ENCODE peak calls at places on chromosome 10, in nine cellular contexts. One of them, this sample, is unnamed.

GRCh38 chr10:18359839-18360238 is 219.6 kb downstream of the CACNB2 start:
- DNase-seq in adrenal gland: no peak
- DNase-seq in iris pigment epithelial cell: no peak
- DNase-seq in AG08395: no peak
- DNase-seq in amniotic stem cell: no peak
- DNase-seq in EH: no peak
- DNase-seq in left ventricle myocardium superior: no peak
- DNase-seq in endothelial cell: no peak
- DNase-seq in OCI-LY7: no peak
- DNase-seq in this sample: no peak

GRCh38 chr10:79221110-79222051 is 125.9 kb upstream of the PPIF start:
- DNase-seq in AG08395: peak
- DNase-seq in iris pigment epithelial cell: peak
- DNase-seq in OCI-LY7: no peak
- DNase-seq in endothelial cell: no peak
- DNase-seq in left ventricle myocardium superior: peak
- DNase-seq in adrenal gland: peak
- DNase-seq in amniotic stem cell: no peak
- DNase-seq in EH: no peak
- DNase-seq in this sample: peak

GRCh38 chr10:22325272-22325947 is 4.5 kb downstream of the BMI1 start:
- DNase-seq in endothelial cell: peak
- DNase-seq in EH: peak
- DNase-seq in adrenal gland: peak
- DNase-seq in AG08395: peak
- DNase-seq in amniotic stem cell: peak
- DNase-seq in left ventricle myocardium superior: peak
- DNase-seq in OCI-LY7: peak
- DNase-seq in iris pigment epithelial cell: peak
- DNase-seq in this sample: peak

GRCh38 chr10:87603196-87603595 is 56.5 kb upstream of the PAPSS2 start:
- DNase-seq in adrenal gland: peak
- DNase-seq in endothelial cell: no peak
- DNase-seq in OCI-LY7: no peak
- DNase-seq in EH: no peak
- DNase-seq in iris pigment epithelial cell: no peak
- DNase-seq in left ventricle myocardium superior: no peak
- DNase-seq in AG08395: no peak
- DNase-seq in amniotic stem cell: no peak
- DNase-seq in this sample: no peak

GRCh38 chr10:4941540-4942330 is 21.5 kb upstream of the AKR1C1 start:
- DNase-seq in adrenal gland: no peak
- DNase-seq in endothelial cell: no peak
- DNase-seq in AG08395: no peak
- DNase-seq in amniotic stem cell: no peak
- DNase-seq in OCI-LY7: no peak
- DNase-seq in EH: peak
- DNase-seq in left ventricle myocardium superior: no peak
- DNase-seq in iris pigment epithelial cell: peak
- DNase-seq in this sample: no peak

GRCh38 chr10:76337641-76338040 is 906.2 kb downstream of the LRMDA start:
- DNase-seq in amniotic stem cell: no peak
- DNase-seq in adrenal gland: no peak
- DNase-seq in endothelial cell: no peak
- DNase-seq in EH: peak
- DNase-seq in OCI-LY7: no peak
- DNase-seq in iris pigment epithelial cell: peak
- DNase-seq in AG08395: no peak
- DNase-seq in left ventricle myocardium superior: no peak
- DNase-seq in this sample: no peak

GRCh38 chr10:18607503-18607902 is 43.9 kb downstream of the NSUN6 start:
- DNase-seq in endothelial cell: no peak
- DNase-seq in left ventricle myocardium superior: no peak
- DNase-seq in AG08395: peak
- DNase-seq in iris pigment epithelial cell: peak
- DNase-seq in OCI-LY7: peak
- DNase-seq in amniotic stem cell: peak
- DNase-seq in adrenal gland: peak
- DNase-seq in EH: peak
- DNase-seq in this sample: peak

GRCh38 chr10:103441611-103442010 is 10.6 kb downstream of the CALHM2 start:
- DNase-seq in adrenal gland: no peak
- DNase-seq in left ventricle myocardium superior: no peak
- DNase-seq in OCI-LY7: no peak
- DNase-seq in amniotic stem cell: no peak
- DNase-seq in AG08395: no peak
- DNase-seq in iris pigment epithelial cell: no peak
- DNase-seq in EH: no peak
- DNase-seq in endothelial cell: no peak
- DNase-seq in this sample: no peak

This sample was measured in hepatic stellate cell.